ENCODE peak calls at places on chromosomes 1 and 21, in six cellular contexts. One of them, this sample, is unnamed.
A peak's percentile ranks its signal among the peaks of the same experiment; 100 is the strongest.

GRCh38 chr1:34378968-34379729 is 202.4 kb downstream of the C1orf94 start:
- DNase-seq in thyroid gland: no peak
- DNase-seq in right lobe of liver: no peak
- DNase-seq in OCI-LY7: no peak
- DNase-seq in pancreas: no peak
- DNase-seq in cardiac fibroblast: no peak
- DNase-seq in this sample: no peak

GRCh38 chr1:66980745-66981367 is 56.1 kb downstream of the MIER1 start:
- DNase-seq in OCI-LY7: no peak
- DNase-seq in thyroid gland: no peak
- DNase-seq in cardiac fibroblast: no peak
- DNase-seq in right lobe of liver: no peak
- DNase-seq in pancreas: no peak
- DNase-seq in this sample: no peak

GRCh38 chr1:110412576-110412975 is 5.1 kb upstream of the LAMTOR5 start:
- DNase-seq in cardiac fibroblast: peak; percentile 81
- DNase-seq in right lobe of liver: peak; percentile 58
- DNase-seq in thyroid gland: peak; percentile 74
- DNase-seq in OCI-LY7: peak; percentile 84
- DNase-seq in pancreas: no peak
- DNase-seq in this sample: peak; percentile 44

GRCh38 chr1:156262461-156263287 is 14.8 kb upstream of the PAQR6 start:
- DNase-seq in OCI-LY7: no peak
- DNase-seq in thyroid gland: no peak
- DNase-seq in cardiac fibroblast: peak; percentile 78
- DNase-seq in right lobe of liver: no peak
- DNase-seq in pancreas: no peak
- DNase-seq in this sample: no peak

GRCh38 chr1:72845342-72845741 is 563.0 kb upstream of the NEGR1 start:
- DNase-seq in pancreas: no peak
- DNase-seq in OCI-LY7: no peak
- DNase-seq in cardiac fibroblast: no peak
- DNase-seq in thyroid gland: no peak
- DNase-seq in right lobe of liver: no peak
- DNase-seq in this sample: no peak

GRCh38 chr1:30148676-30149075 is 574.7 kb downstream of the MATN1 start:
- DNase-seq in thyroid gland: no peak
- DNase-seq in pancreas: no peak
- DNase-seq in cardiac fibroblast: no peak
- DNase-seq in OCI-LY7: no peak
- DNase-seq in right lobe of liver: no peak
- DNase-seq in this sample: no peak

GRCh38 chr1:7470904-7471638 is 300.0 kb upstream of the VAMP3 start:
- DNase-seq in cardiac fibroblast: peak; percentile 95
- DNase-seq in pancreas: peak; percentile 35
- DNase-seq in thyroid gland: peak; percentile 88
- DNase-seq in OCI-LY7: no peak
- DNase-seq in right lobe of liver: no peak
- DNase-seq in this sample: no peak

GRCh38 chr1:94422115-94422820 is 4.1 kb downstream of the ABCD3 start:
- DNase-seq in thyroid gland: no peak
- DNase-seq in OCI-LY7: no peak
- DNase-seq in right lobe of liver: no peak
- DNase-seq in pancreas: no peak
- DNase-seq in cardiac fibroblast: no peak
- DNase-seq in this sample: no peak

GRCh38 chr1:94335950-94336349 is 82.2 kb upstream of the ABCD3 start:
- DNase-seq in OCI-LY7: peak; percentile 16
- DNase-seq in thyroid gland: peak; percentile 79
- DNase-seq in cardiac fibroblast: peak; percentile 96
- DNase-seq in right lobe of liver: peak; percentile 46
- DNase-seq in pancreas: no peak
- DNase-seq in this sample: peak; percentile 57

GRCh38 chr1:230090194-230090711 is 23.2 kb downstream of the GALNT2 start:
- DNase-seq in thyroid gland: no peak
- DNase-seq in OCI-LY7: no peak
- DNase-seq in pancreas: no peak
- DNase-seq in right lobe of liver: no peak
- DNase-seq in cardiac fibroblast: peak; percentile 81
- DNase-seq in this sample: no peak

GRCh38 chr1:170012920-170013319 is 61.6 kb downstream of the KIFAP3 start:
- DNase-seq in thyroid gland: no peak
- DNase-seq in right lobe of liver: no peak
- DNase-seq in cardiac fibroblast: no peak
- DNase-seq in OCI-LY7: no peak
- DNase-seq in pancreas: no peak
- DNase-seq in this sample: no peak

DNA sequence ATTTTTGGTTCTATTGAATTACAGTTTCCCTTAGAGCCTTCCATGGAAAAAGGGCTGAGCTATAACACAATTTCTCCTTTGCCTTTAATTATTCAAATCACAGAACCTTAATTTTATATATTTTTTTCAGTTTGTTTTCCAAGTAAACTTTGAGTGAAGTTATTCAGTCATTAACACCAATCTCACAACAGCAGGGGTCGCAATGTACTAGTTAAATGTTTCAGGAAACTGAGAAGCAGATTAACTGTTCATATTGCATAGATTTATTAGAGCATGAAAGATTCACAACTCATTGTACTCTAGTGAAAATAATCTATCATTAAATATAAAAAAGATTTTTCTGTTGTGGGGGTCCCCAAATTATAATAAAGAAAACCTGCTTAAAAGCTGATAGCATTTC is 64.1 kb downstream of the KIFAP3 start:
- DNase-seq in right lobe of liver: no peak
- DNase-seq in cardiac fibroblast: peak; percentile 82
- DNase-seq in thyroid gland: no peak
- DNase-seq in pancreas: no peak
- DNase-seq in OCI-LY7: peak; percentile 54
- DNase-seq in this sample: peak; percentile 65
- TF ChIP-seq CTCF in right lobe of liver: peak; percentile 32
- TF ChIP-seq CTCF in cardiac fibroblast: peak; percentile 39
- TF ChIP-seq CTCF in thyroid gland: peak; percentile 22
- TF ChIP-seq CTCF in pancreas: peak; percentile 13
- TF ChIP-seq CTCF in OCI-LY7: peak; percentile 80
- TF ChIP-seq CTCF in this sample: peak; percentile 52

DNA sequence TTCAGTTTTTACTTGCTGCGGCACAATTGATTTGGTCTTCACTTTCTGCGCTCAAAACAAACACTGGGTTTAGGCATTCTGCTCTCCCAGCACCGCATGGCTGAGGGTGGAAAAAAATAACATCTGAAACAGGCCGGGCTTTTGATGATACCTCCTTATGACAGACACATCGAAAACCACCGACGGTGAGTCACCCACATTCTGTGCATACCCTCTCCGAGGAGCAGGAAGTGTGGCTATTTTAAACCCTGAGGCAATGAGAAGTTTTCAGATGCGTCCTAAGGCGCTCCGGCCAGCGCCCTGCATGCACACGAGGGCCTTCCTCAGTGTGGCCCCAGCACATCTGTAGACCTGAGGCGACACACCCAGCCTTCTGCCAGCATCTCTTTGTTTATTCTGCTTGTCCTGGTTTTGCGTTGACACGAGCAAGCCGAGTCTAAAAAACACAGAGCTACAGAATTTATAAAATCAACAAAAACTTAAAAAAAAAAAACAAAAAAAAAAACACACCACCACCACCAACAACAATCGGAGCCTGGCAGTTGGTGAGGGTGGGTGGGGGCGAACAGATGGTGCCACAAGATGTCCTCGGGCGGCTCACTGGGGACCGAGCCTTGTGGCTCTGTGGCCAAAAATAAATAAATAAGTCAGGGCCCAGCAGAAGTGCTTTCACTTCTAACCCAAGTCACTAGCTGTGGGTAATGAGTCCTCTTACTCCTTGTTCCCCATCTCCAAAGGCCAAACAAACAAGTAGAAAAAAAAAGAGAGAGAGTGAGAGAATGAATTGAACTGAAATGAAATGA is 162.6 kb upstream of the IRF2BP2 start:
- DNase-seq in right lobe of liver: peak; percentile 67
- DNase-seq in thyroid gland: peak; percentile 52
- DNase-seq in OCI-LY7: peak; percentile 88
- DNase-seq in cardiac fibroblast: peak; percentile 97
- DNase-seq in pancreas: no peak
- DNase-seq in this sample: peak; percentile 99
- H3K4me3 ChIP-seq in right lobe of liver: no peak overlapping the region
- H3K4me3 ChIP-seq in thyroid gland: no peak overlapping the region
- H3K4me3 ChIP-seq in OCI-LY7: peak overlapping the region; percentile 39
- H3K4me3 ChIP-seq in cardiac fibroblast: no peak overlapping the region
- H3K4me3 ChIP-seq in pancreas: no peak overlapping the region
- H3K4me3 ChIP-seq in this sample: peak overlapping the region; percentile 14

GRCh38 chr1:40979241-40980067 is at the start of gene CTPS1:
- DNase-seq in OCI-LY7: peak; percentile 95
- DNase-seq in pancreas: peak; percentile 99
- DNase-seq in thyroid gland: peak; percentile 95
- DNase-seq in right lobe of liver: peak; percentile 97
- DNase-seq in cardiac fibroblast: peak; percentile 95
- DNase-seq in this sample: peak; percentile 92
- TF ChIP-seq CTCF in OCI-LY7: peak; percentile 70
- TF ChIP-seq CTCF in pancreas: no peak
- TF ChIP-seq CTCF in thyroid gland: no peak
- TF ChIP-seq CTCF in right lobe of liver: no peak
- TF ChIP-seq CTCF in cardiac fibroblast: peak; percentile 9
- TF ChIP-seq CTCF in this sample: peak; percentile 32

DNA sequence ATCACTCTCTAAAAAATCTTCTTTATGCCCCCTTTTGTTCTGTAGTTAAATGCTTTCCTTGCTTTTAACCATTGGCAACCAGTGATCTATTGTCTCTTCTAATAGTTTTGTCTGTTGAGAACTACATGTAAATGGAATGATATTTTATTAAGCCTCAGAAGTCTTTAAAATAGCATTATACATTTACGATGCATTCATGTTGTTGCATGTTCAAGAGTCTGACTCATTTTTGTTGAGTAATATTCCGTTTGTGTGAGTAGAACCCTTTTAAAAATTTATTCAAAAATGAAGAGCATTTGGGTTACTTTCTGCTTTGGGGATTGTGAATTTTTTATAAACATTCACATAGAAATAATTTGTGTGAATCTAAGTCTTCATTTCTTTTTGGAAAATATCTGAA is 1352.9 kb downstream of the NCAM2 start:
- DNase-seq in OCI-LY7: no peak
- DNase-seq in thyroid gland: no peak
- DNase-seq in right lobe of liver: no peak
- DNase-seq in pancreas: no peak
- DNase-seq in cardiac fibroblast: no peak
- DNase-seq in this sample: no peak
- H3K4me3 ChIP-seq in OCI-LY7: no peak overlapping the region
- H3K4me3 ChIP-seq in thyroid gland: no peak overlapping the region
- H3K4me3 ChIP-seq in right lobe of liver: no peak overlapping the region
- H3K4me3 ChIP-seq in pancreas: no peak overlapping the region
- H3K4me3 ChIP-seq in cardiac fibroblast: no peak overlapping the region
- H3K4me3 ChIP-seq in this sample: no peak overlapping the region

DNA sequence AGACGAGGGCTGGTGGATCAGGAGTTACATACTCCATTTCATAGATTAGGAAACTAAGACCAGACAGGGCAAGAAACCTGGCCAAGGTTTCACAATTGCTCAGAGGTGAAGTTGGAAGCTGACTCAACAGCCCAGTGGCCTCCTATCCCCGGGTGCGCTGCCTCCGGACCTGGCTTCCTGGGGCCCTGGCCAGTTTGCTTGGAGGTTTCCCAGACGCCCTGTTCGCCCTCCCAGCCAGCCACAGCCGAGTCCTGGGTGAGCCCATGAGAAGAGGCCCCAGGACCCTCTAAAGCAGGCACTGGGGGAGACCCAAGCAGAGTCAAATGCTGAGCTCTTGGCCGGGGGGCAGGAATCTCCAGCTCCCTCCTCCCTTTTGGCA is 180.1 kb downstream of the ZBTB18 start:
- DNase-seq in OCI-LY7: no peak
- DNase-seq in right lobe of liver: peak; percentile 53
- DNase-seq in thyroid gland: no peak
- DNase-seq in pancreas: peak; percentile 69
- DNase-seq in cardiac fibroblast: no peak
- DNase-seq in this sample: no peak
- TF ChIP-seq CTCF in OCI-LY7: no peak
- TF ChIP-seq CTCF in right lobe of liver: no peak
- TF ChIP-seq CTCF in thyroid gland: no peak
- TF ChIP-seq CTCF in pancreas: no peak
- TF ChIP-seq CTCF in cardiac fibroblast: no peak
- TF ChIP-seq CTCF in this sample: no peak

GRCh38 chr21:42056996-42057689 is 14.0 kb upstream of the UMODL1 start:
- DNase-seq in thyroid gland: no peak
- DNase-seq in OCI-LY7: no peak
- DNase-seq in cardiac fibroblast: peak; percentile 67
- DNase-seq in pancreas: no peak
- DNase-seq in right lobe of liver: peak; percentile 65
- DNase-seq in this sample: no peak
- H3K4me3 ChIP-seq in thyroid gland: no peak overlapping the region
- H3K4me3 ChIP-seq in OCI-LY7: no peak overlapping the region
- H3K4me3 ChIP-seq in cardiac fibroblast: no peak overlapping the region
- H3K4me3 ChIP-seq in pancreas: no peak overlapping the region
- H3K4me3 ChIP-seq in right lobe of liver: no peak overlapping the region
- H3K4me3 ChIP-seq in this sample: no peak overlapping the region

GRCh38 chr1:194118086-194118485 is 931.7 kb upstream of the B3GALT2 start:
- DNase-seq in pancreas: peak; percentile 40
- DNase-seq in cardiac fibroblast: no peak
- DNase-seq in right lobe of liver: peak; percentile 13
- DNase-seq in OCI-LY7: no peak
- DNase-seq in thyroid gland: no peak
- DNase-seq in this sample: no peak

GRCh38 chr1:194114288-194114687 is 927.9 kb upstream of the B3GALT2 start:
- DNase-seq in pancreas: no peak
- DNase-seq in OCI-LY7: no peak
- DNase-seq in cardiac fibroblast: no peak
- DNase-seq in right lobe of liver: no peak
- DNase-seq in thyroid gland: peak; percentile 20
- DNase-seq in this sample: no peak

GRCh38 chr1:194117582-194117981 is 931.2 kb upstream of the B3GALT2 start:
- DNase-seq in thyroid gland: no peak
- DNase-seq in OCI-LY7: peak; percentile 12
- DNase-seq in right lobe of liver: no peak
- DNase-seq in pancreas: no peak
- DNase-seq in cardiac fibroblast: no peak
- DNase-seq in this sample: no peak
- TF ChIP-seq CTCF in thyroid gland: no peak
- TF ChIP-seq CTCF in OCI-LY7: peak; percentile 26
- TF ChIP-seq CTCF in right lobe of liver: no peak
- TF ChIP-seq CTCF in pancreas: no peak
- TF ChIP-seq CTCF in cardiac fibroblast: peak; percentile 1
- TF ChIP-seq CTCF in this sample: no peak

DNA sequence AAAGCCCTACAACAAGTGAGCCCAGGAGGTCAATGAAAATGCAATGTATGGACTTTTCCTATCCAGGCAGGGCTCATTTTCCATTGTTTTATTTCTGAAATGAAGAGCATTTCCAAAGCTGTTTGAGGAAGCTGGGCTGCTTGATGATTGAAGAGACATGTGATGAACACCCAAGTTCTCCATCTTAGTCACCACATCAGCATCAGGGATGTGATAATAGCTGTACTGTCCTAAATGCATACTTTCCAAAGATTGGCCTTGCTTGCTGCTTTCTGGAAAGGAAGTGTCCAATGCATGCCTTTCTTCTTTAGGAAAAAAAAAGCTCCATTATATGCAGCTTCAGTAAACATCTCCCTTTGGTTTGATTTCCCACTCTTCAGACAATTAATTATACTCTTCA is 425.9 kb upstream of the RUNX1 start:
- DNase-seq in cardiac fibroblast: peak; percentile 66
- DNase-seq in right lobe of liver: no peak
- DNase-seq in pancreas: no peak
- DNase-seq in thyroid gland: no peak
- DNase-seq in OCI-LY7: no peak
- DNase-seq in this sample: no peak
- H3K4me3 ChIP-seq in cardiac fibroblast: no peak overlapping the region
- H3K4me3 ChIP-seq in right lobe of liver: no peak overlapping the region
- H3K4me3 ChIP-seq in pancreas: no peak overlapping the region
- H3K4me3 ChIP-seq in thyroid gland: no peak overlapping the region
- H3K4me3 ChIP-seq in OCI-LY7: no peak overlapping the region
- H3K4me3 ChIP-seq in this sample: no peak overlapping the region